ENCODE peak calls at places on chromosomes 13 and 19, in five cellular contexts. G, Z, X, J and R are unnamed samples.

GRCh38 chr13:44218501-44219240 is 155.0 kb upstream of the SERP2 start:
- DNase-seq in G (no peak), Z (peak; percentile 68), X (no peak), J (no peak), R (no peak)

GRCh38 chr13:34247596-34247995 is 429.6 kb downstream of the RFC3 start:
- DNase-seq in G (no peak), Z (no peak), X (no peak), J (no peak), R (no peak)

GRCh38 chr13:29428310-29428991 is 167.0 kb downstream of the SLC7A1 start:
- DNase-seq in G (no peak), Z (peak; percentile 53), X (no peak), J (peak; percentile 4), R (no peak)

GRCh38 chr13:97113231-97114001 is 108.7 kb upstream of the MBNL2 start:
- DNase-seq in G (no peak), Z (no peak), X (no peak), J (no peak), R (no peak)

GRCh38 chr13:60572003-60572792 is 175.2 kb downstream of the TDRD3 start:
- DNase-seq in G (no peak), Z (no peak), X (peak; percentile 61), J (no peak), R (no peak)

GRCh38 chr19:31289976-31290375 is 59.3 kb downstream of the TSHZ3 start:
- DNase-seq in G (no peak), Z (no peak), X (no peak), J (no peak), R (no peak)

GRCh38 chr13:24459234-24459633 is 53.3 kb downstream of the PARP4 start:
- DNase-seq in G (peak; percentile 62), Z (no peak), X (no peak), J (no peak), R (no peak)

GRCh38 chr13:47628666-47629065 is 372.4 kb downstream of the SUCLA2 start:
- DNase-seq in G (no peak), Z (no peak), X (no peak), J (no peak), R (no peak)

GRCh38 chr19:56837892-56838679 is 2.4 kb downstream of the PEG3 start:
- DNase-seq in G (no peak), Z (peak; percentile 75), X (peak; percentile 38), J (peak; percentile 79), R (no peak)

GRCh38 chr13:89465366-89465765 is 1794.2 kb downstream of the SLITRK5 start:
- DNase-seq in G (no peak), Z (no peak), X (peak; percentile 56), J (no peak), R (no peak)

GRCh38 chr19:42196011-42197001 is 21.2 kb downstream of the DEDD2 start:
- DNase-seq in G (no peak), Z (no peak), X (no peak), J (no peak), R (no peak)

GRCh38 chr19:2661615-2662014 is 40.9 kb downstream of the GNG7 start:
- DNase-seq in G (no peak), Z (no peak), X (no peak), J (peak; percentile 46), R (no peak)

GRCh38 chr13:72113070-72113469 is 246.1 kb upstream of the DACH1 start:
- DNase-seq in G (no peak), Z (no peak), X (no peak), J (no peak), R (no peak)

GRCh38 chr13:68173111-68173510 is 943.0 kb upstream of the PCDH9 start:
- DNase-seq in G (no peak), Z (no peak), X (no peak), J (no peak), R (no peak)

GRCh38 chr13:19587635-19588300 is 26.4 kb upstream of the TPTE2 start:
- DNase-seq in G (peak; percentile 50), Z (no peak), X (no peak), J (peak; percentile 53), R (no peak)

GRCh38 chr19:45444318-45445041 is 20.8 kb upstream of the ERCC1 start:
- DNase-seq in G (peak; percentile 92), Z (peak; percentile 98), X (no peak), J (peak; percentile 93), R (peak; percentile 86)

GRCh38 chr13:98171806-98172569 is 5.1 kb downstream of the RNF113B start:
- DNase-seq in G (no peak), Z (peak; percentile 39), X (no peak), J (no peak), R (no peak)

GRCh38 chr13:50714886-50715285 is 128.6 kb downstream of the DLEU7 start:
- DNase-seq in G (no peak), Z (no peak), X (no peak), J (peak; percentile 56), R (no peak)

GRCh38 chr13:109762791-109763190 is 23.6 kb downstream of the IRS2 start:
- DNase-seq in G (no peak), Z (no peak), X (no peak), J (no peak), R (no peak)

GRCh38 chr19:996051-996838 is 4.0 kb upstream of the GRIN3B start:
- DNase-seq in G (peak; percentile 72), Z (no peak), X (no peak), J (peak; percentile 68), R (no peak)

GRCh38 chr13:91580749-91581148 is 182.3 kb downstream of the GPC5 start:
- DNase-seq in G (no peak), Z (no peak), X (no peak), J (no peak), R (no peak)

GRCh38 chr13:22028831-22029230 is 358.0 kb downstream of the FGF9 start:
- DNase-seq in G (no peak), Z (no peak), X (no peak), J (no peak), R (no peak)

GRCh38 chr19:51714848-51715247 is 8.9 kb downstream of the HAS1 start:
- DNase-seq in G (no peak), Z (no peak), X (no peak), J (no peak), R (no peak)

GRCh38 chr19:51713319-51714285 is 10.2 kb downstream of the HAS1 start:
- DNase-seq in G (no peak), Z (no peak), X (no peak), J (no peak), R (no peak)

GRCh38 chr19:51711702-51712101 is 12.1 kb downstream of the HAS1 start:
- DNase-seq in G (no peak), Z (no peak), X (no peak), J (no peak), R (no peak)

GRCh38 chr19:51710163-51710562 is 13.6 kb downstream of the HAS1 start:
- DNase-seq in G (no peak), Z (no peak), X (no peak), J (no peak), R (no peak)

DNA sequence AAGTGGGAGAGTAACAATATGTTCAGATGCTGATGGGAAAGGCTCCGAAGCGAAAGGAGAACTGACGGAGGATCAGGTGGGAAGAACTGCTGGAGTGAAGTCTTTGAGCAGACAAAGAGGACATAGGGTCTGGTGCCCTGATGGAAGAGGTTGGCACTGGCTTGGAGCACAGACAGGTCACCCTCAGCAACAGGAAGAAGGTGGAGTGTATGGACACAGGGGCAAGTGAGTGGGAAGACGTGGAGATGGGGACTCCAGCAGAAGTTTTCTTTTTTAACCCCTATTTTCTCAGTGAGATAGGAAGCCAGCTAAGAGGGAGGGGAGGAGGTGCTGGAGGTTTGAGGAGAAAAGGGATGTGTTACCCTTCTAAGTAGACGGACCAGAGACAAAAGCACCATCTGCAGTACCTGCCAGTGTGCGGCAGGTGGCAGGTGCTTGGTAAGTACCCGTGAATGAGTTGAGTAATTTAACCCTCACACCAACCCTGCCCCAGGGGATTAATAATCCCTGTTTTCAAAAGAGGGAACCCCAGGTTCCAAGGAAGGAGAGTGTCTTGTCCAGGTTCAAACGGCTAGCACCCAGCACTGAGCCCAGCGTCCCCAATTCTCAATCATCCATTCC is 11.2 kb downstream of the HAS1 start:
- DNase-seq in G (no peak), Z (no peak), X (no peak), J (peak; percentile 62), R (no peak)
- TF ChIP-seq CTCF in G (peak; percentile 15), Z (peak; percentile 29), X (peak; percentile 67), J (peak; percentile 70), R (peak; percentile 54)

DNA sequence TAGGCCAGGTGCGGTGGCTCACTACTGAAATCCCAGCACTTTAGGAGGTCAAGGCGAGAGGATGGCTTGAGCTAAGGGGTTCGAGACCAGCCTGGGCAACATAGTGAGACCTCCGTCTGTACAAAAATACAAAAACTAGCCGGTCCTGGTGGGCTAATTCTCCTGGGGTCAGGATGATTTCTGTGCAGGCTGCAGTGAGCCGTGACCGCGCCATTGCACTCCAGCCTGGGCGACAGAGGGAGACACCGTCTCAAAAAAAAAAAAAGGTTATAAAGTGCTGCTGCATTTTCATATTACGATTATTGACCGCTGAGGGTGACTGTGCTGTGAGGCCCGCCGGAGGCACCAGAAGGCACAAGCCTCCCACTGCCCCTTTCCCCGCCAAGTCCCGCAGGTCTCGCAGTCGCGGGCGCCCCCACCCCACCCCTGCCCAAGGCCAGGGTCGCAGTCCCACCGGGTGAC is 477 bp upstream of the PLEKHF1 start:
- DNase-seq in G (no peak), Z (no peak), X (no peak), J (no peak), R (no peak)
- TF ChIP-seq CTCF in G (no peak), Z (peak; percentile 29), X (no peak), J (peak; percentile 1), R (peak; percentile 25)

GRCh38 chr13:39037410-39037879 is 444 bp downstream of the PROSER1 start:
- DNase-seq in G (peak; percentile 17), Z (no peak), X (no peak), J (no peak), R (peak; percentile 77)
- TF ChIP-seq CTCF in G (no peak), Z (no peak), X (no peak), J (no peak), R (peak; percentile 10)

GRCh38 chr19:40621966-40622772 is 21.0 kb downstream of the LTBP4 start:
- DNase-seq in G (no peak), Z (no peak), X (no peak), J (no peak), R (no peak)

GRCh38 chr19:40622773-40623075 is 21.6 kb downstream of the LTBP4 start:
- DNase-seq in G (no peak), Z (no peak), X (no peak), J (no peak), R (no peak)

GRCh38 chr19:40621283-40621682 is 20.1 kb downstream of the LTBP4 start:
- DNase-seq in G (no peak), Z (no peak), X (no peak), J (no peak), R (no peak)

GRCh38 chr19:40625406-40626120 is 24.4 kb downstream of the LTBP4 start:
- DNase-seq in G (no peak), Z (no peak), X (no peak), J (no peak), R (no peak)

DNA sequence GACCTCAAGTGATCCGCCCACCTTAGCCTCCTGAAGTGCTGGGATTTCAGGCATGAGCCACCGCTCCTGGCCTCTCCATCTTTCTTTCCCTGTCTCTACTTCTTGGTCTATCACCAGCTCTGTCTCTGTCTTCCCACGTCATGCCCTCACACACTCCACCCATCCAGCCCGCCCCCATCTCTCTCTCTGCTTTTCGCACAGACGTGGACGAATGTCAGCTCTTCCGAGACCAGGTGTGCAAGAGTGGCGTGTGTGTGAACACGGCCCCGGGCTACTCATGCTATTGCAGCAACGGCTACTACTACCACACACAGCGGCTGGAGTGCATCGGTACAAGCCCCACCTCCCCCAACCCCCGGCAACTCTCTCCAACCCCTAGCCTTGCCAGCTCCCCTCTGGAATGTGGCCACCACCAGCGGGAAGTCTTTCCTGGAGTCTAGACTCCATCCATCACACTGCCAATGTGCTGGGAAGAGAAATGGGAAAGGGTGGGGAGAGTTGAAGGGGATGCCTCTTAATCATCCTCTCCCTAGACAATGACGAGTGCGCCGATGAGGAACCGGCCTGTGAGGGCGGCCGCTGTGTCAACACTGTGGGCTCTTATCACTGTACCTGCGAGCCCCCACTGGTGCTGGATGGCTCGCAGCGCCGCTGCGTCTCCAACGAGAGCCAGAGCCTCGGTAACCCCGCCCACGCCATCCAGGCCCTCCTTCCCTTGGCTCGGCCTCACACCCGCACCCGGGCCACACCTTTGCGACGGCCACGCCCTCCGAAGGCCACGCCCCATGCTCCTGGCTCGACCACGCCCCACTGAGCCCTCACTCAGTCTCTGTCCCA is 22.5 kb downstream of the LTBP4 start:
- DNase-seq in G (no peak), Z (no peak), X (no peak), J (peak; percentile 57), R (peak; percentile 59)
- TF ChIP-seq CTCF in G (no peak), Z (no peak), X (no peak), J (no peak), R (no peak)